ENCODE peak calls at places on chromosomes 5 and 9, in four cellular contexts. B is GM10248; E is stimulated activated CD8-positive, alpha-beta memory T cell treated with anti-CD3 and anti-CD28 coated beads, Interleukin-15, amount 100 ng/mL, for 4 hours; F is anterior cingulate cortex. A is an unnamed sample.

GRCh38 chr5:170584446-170584845 is 80.6 kb downstream of the KCNIP1 start:
- DNase-seq in E (no peak), B (no peak), F (no peak), A (no peak)

GRCh38 chr9:117649126-117649525 is 55.1 kb upstream of the TLR4 start:
- DNase-seq in F (no peak), B (no peak), E (no peak), A (no peak)

GRCh38 chr9:22165144-22165543 is 156.0 kb upstream of the CDKN2B start:
- DNase-seq in B (no peak), E (no peak), F (no peak), A (no peak)

GRCh38 chr9:20252778-20253177 is 369.5 kb downstream of the MLLT3 start:
- DNase-seq in E (no peak), F (no peak), B (no peak), A (no peak)

GRCh38 chr9:97591535-97591934 is 41.6 kb downstream of the TSTD2 start:
- DNase-seq in F (no peak), B (no peak), E (no peak), A (no peak)

GRCh38 chr5:160175438-160176218 is 53.7 kb upstream of the FABP6 start:
- DNase-seq in F (peak), B (no peak), E (no peak), A (peak)

GRCh38 chr9:121769939-121770338 is 118.5 kb downstream of the DAB2IP start:
- DNase-seq in E (no peak), B (no peak), F (no peak), A (no peak)

GRCh38 chr5:89338935-89339334 is 456.0 kb upstream of the MEF2C start:
- DNase-seq in B (no peak), E (no peak), F (no peak), A (no peak)

GRCh38 chr9:14027114-14027812 is 286.7 kb downstream of the NFIB start:
- DNase-seq in B (no peak), F (no peak), E (no peak), A (no peak)

GRCh38 chr9:133959171-133959570 is 33.0 kb downstream of the VAV2 start:
- DNase-seq in E (no peak), B (no peak), F (no peak), A (no peak)

GRCh38 chr5:138662599-138662998 is 87.4 kb upstream of the HSPA9 start:
- DNase-seq in E (no peak), B (no peak), F (no peak), A (no peak)

GRCh38 chr5:10306806-10307205 is 896 bp downstream of the CMBL start:
- DNase-seq in F (no peak), E (no peak), B (no peak), A (no peak)

GRCh38 chr9:128275198-128276007 is at the start of gene GOLGA2:
- DNase-seq in B (peak), F (no peak), E (no peak), A (peak)

GRCh38 chr9:36276840-36277239 is 18.6 kb upstream of the GNE start:
- DNase-seq in E (no peak), F (no peak), B (no peak), A (peak)

GRCh38 chr5:171823269-171823668 is 37.7 kb downstream of the SMIM23 start:
- DNase-seq in E (no peak), B (no peak), F (no peak), A (no peak)

GRCh38 chr9:23812673-23813072 is 13.4 kb downstream of the ELAVL2 start:
- DNase-seq in B (no peak), E (no peak), F (no peak), A (no peak)

GRCh38 chr5:154603978-154604679 is 126.1 kb upstream of the HAND1 start:
- DNase-seq in B (no peak), F (no peak), E (no peak), A (peak)

GRCh38 chr5:104793031-104793430 is 1230.4 kb upstream of the NUDT12 start:
- DNase-seq in B (no peak), F (no peak), E (no peak), A (no peak)

GRCh38 chr5:33524476-33524875 is 83.7 kb downstream of the TARS1 start:
- DNase-seq in B (no peak), E (no peak), F (no peak), A (no peak)

GRCh38 chr9:116594552-116594951 is 92.6 kb upstream of the TRIM32 start:
- DNase-seq in F (no peak), B (no peak), E (no peak), A (peak)

GRCh38 chr5:8944005-8944404 is 601.9 kb downstream of the SEMA5A start:
- DNase-seq in B (no peak), F (no peak), E (no peak), A (no peak)

GRCh38 chr5:124371121-124371706 is 375.2 kb downstream of the ZNF608 start:
- DNase-seq in F (no peak), E (no peak), B (no peak), A (no peak)

GRCh38 chr5:39156082-39156481 is 63.3 kb downstream of the FYB1 start:
- DNase-seq in B (no peak), E (no peak), F (no peak), A (no peak)

GRCh38 chr5:61613679-61614078 is 281.6 kb downstream of the ZSWIM6 start:
- DNase-seq in B (no peak), F (no peak), E (no peak), A (no peak)

GRCh38 chr9:117300686-117301085 is 114.2 kb downstream of the ASTN2 start:
- DNase-seq in B (no peak), F (no peak), E (no peak), A (no peak)

GRCh38 chr9:698276-698675 is 143.2 kb upstream of the DMRT1 start:
- DNase-seq in E (no peak), B (no peak), F (no peak), A (no peak)

GRCh38 chr9:115717711-115718173 is 435.8 kb upstream of the PAPPA start:
- DNase-seq in F (no peak), B (no peak), E (no peak), A (peak)

GRCh38 chr5:139848508-139849100 is 53.0 kb downstream of the PSD2 start:
- DNase-seq in F (no peak), B (no peak), E (peak), A (no peak)

GRCh38 chr5:81768960-81769452 is 18.1 kb upstream of the SSBP2 start:
- DNase-seq in B (no peak), F (no peak), E (no peak), A (peak)